ENCODE peak calls at places on chromosomes 7 and 10, in six cellular contexts. Y is SK-N-SH, O is WTC11, S is HCT116, H is ELF-1, W is NCI-H446. D is an unnamed sample.

GRCh38 chr10:28360175-28360574 is 57.3 kb upstream of the MPP7 start:
- DNase-seq in W (no peak), O (no peak), S (no peak), Y (no peak), H (no peak), D (no peak)

GRCh38 chr7:117951711-117952280 is 78.6 kb upstream of the CTTNBP2 start:
- DNase-seq in O (no peak), S (no peak), W (no peak), Y (no peak), H (no peak), D (no peak)

GRCh38 chr7:87628780-87629569 is 777 bp downstream of the RUNDC3B start:
- DNase-seq in W (no peak), S (peak), O (peak), Y (peak), H (peak), D (no peak)

GRCh38 chr7:45606050-45606449 is 31.9 kb downstream of the ADCY1 start:
- DNase-seq in W (no peak), H (no peak), Y (no peak), S (no peak), O (no peak), D (no peak)

GRCh38 chr7:143892527-143893300 is 9.3 kb downstream of the TCAF1 start:
- DNase-seq in O (no peak), S (peak), H (no peak), W (no peak), Y (no peak), D (no peak)

GRCh38 chr10:3850999-3851937 is 66.3 kb upstream of the KLF6 start:
- DNase-seq in H (no peak), O (no peak), W (no peak), S (peak), Y (no peak), D (no peak)

GRCh38 chr7:6320791-6321190 is 48.4 kb upstream of the CYTH3 start:
- DNase-seq in H (no peak), Y (no peak), W (no peak), S (no peak), O (no peak), D (no peak)

GRCh38 chr10:115604627-115605026 is 511.5 kb downstream of the ATRNL1 start:
- DNase-seq in W (no peak), O (no peak), H (no peak), Y (peak), S (no peak), D (no peak)

GRCh38 chr10:68603766-68604165 is 43.6 kb downstream of the TET1 start:
- DNase-seq in H (no peak), W (no peak), S (no peak), O (no peak), Y (no peak), D (no peak)

GRCh38 chr7:14698239-14698638 is 204.3 kb downstream of the DGKB start:
- DNase-seq in S (no peak), H (no peak), Y (no peak), W (peak), O (no peak), D (no peak)

GRCh38 chr7:87474046-87474445 is 1.4 kb downstream of the ABCB4 start:
- DNase-seq in W (no peak), Y (no peak), H (no peak), S (no peak), O (no peak), D (no peak)

GRCh38 chr7:154853063-154853726 is 149.7 kb downstream of the PAXIP1 start:
- DNase-seq in O (no peak), H (no peak), Y (no peak), W (no peak), S (no peak), D (no peak)

GRCh38 chr10:79147796-79148451 is 79.2 kb downstream of the ZMIZ1 start:
- DNase-seq in Y (no peak), W (no peak), O (no peak), H (no peak), S (no peak), D (no peak)

GRCh38 chr10:99661370-99661749 is 2.1 kb downstream of the ENTPD7 start:
- DNase-seq in S (no peak), O (no peak), W (no peak), H (no peak), Y (no peak), D (peak)

GRCh38 chr10:104707602-104708160 is 66.6 kb downstream of the SORCS3 start:
- DNase-seq in H (no peak), Y (no peak), W (no peak), O (no peak), S (no peak), D (no peak)

GRCh38 chr7:74584160-74584954 is 73.2 kb upstream of the GTF2I start:
- DNase-seq in O (no peak), S (no peak), Y (peak), H (peak), W (no peak), D (no peak)

GRCh38 chr7:101990811-101991418 is 173.5 kb downstream of the CUX1 start:
- DNase-seq in H (no peak), W (no peak), Y (no peak), S (no peak), O (no peak), D (no peak)

GRCh38 chr10:92810934-92811532 is 37.3 kb upstream of the EXOC6 start:
- DNase-seq in O (no peak), Y (no peak), H (no peak), S (no peak), W (no peak), D (no peak)

GRCh38 chr10:104122273-104123107 is 519 bp downstream of the SFR1 start:
- DNase-seq in S (no peak), O (no peak), H (no peak), Y (no peak), W (no peak), D (no peak)

GRCh38 chr7:1018334-1018695 is 26.0 kb upstream of the GPR146 start:
- DNase-seq in W (no peak), Y (no peak), H (no peak), S (no peak), O (no peak), D (no peak)

GRCh38 chr7:36570508-36571219 is 153.6 kb downstream of the AOAH start:
- DNase-seq in S (no peak), H (no peak), Y (no peak), W (no peak), O (no peak), D (no peak)

GRCh38 chr7:12222889-12223579 is 11.9 kb downstream of the TMEM106B start:
- DNase-seq in H (no peak), Y (no peak), W (no peak), S (no peak), O (no peak), D (no peak)

GRCh38 chr7:93890041-93890463 is 501 bp downstream of the TFPI2 start:
- DNase-seq in O (peak), W (no peak), H (peak), Y (peak), S (no peak), D (no peak)

GRCh38 chr7:91875851-91876250 is 4.7 kb downstream of the MTERF1 start:
- DNase-seq in H (no peak), S (no peak), O (no peak), W (no peak), Y (no peak), D (no peak)

D was measured in COLO829.